ENCODE peak calls at places on chromosome 20, in seven cellular contexts. U is stimulated activated CD4-positive, alpha-beta T cell treated with anti-CD3 and anti-CD28 coated beads, Interleukin-12 subunit alpha, Interleukin-12 subunit beta, amount 100 ng/mL, for 4 hours; Q is activated T-helper 1 cell treated with anti-CD3 and anti-CD28 coated beads, Interleukin-2, amount 50 U/mL, for 16 hours; B is stomach; W is breast epithelium; R is endodermal cell; Y is amniotic stem cell. D is an unnamed sample.

GRCh38 chr20:31945790-31946189 is 6.1 kb downstream of the PDRG1 start:
- DNase-seq in B (no peak), R (no peak), U (no peak), Y (no peak), Q (no peak), W (no peak), D (no peak)

GRCh38 chr20:11553603-11554002 is 364.1 kb upstream of the BTBD3 start:
- DNase-seq in R (no peak), Y (no peak), W (no peak), U (no peak), B (no peak), Q (no peak), D (no peak)

GRCh38 chr20:31740208-31740607 is 1.1 kb downstream of the TPX2 start:
- DNase-seq in B (no peak), W (no peak), Q (no peak), U (no peak), R (no peak), Y (peak), D (no peak)

GRCh38 chr20:62500237-62500864 is 24.6 kb upstream of the GATA5 start:
- DNase-seq in B (peak), Q (peak), R (peak), W (peak), U (peak), Y (peak), D (no peak)

GRCh38 chr20:37323985-37324384 is 22.0 kb upstream of the SRC start:
- DNase-seq in B (no peak), R (no peak), Q (no peak), Y (peak), W (no peak), U (no peak), D (peak)

GRCh38 chr20:8854566-8854965 is 214.3 kb upstream of the PLCB4 start:
- DNase-seq in U (no peak), W (no peak), R (peak), B (no peak), Q (no peak), Y (no peak), D (no peak)

GRCh38 chr20:46174469-46175126 is 56.5 kb downstream of the CD40 start:
- DNase-seq in Q (peak), Y (no peak), U (peak), B (peak), W (peak), R (peak), D (no peak)

GRCh38 chr20:46485431-46485830 is 27.9 kb downstream of the ZNF334 start:
- DNase-seq in B (no peak), Y (no peak), U (no peak), R (no peak), W (no peak), Q (no peak), D (no peak)

GRCh38 chr20:53331151-53331973 is 262.3 kb downstream of the ZNF217 start:
- DNase-seq in W (no peak), B (no peak), U (no peak), R (peak), Q (no peak), Y (no peak), D (no peak)

GRCh38 chr20:58019850-58020625 is 208.4 kb downstream of the ANKRD60 start:
- DNase-seq in R (no peak), B (no peak), U (no peak), Q (no peak), Y (no peak), W (no peak), D (peak)

GRCh38 chr20:4457566-4458543 is 263.9 kb upstream of the PRND start:
- DNase-seq in Y (no peak), W (no peak), Q (no peak), B (no peak), R (peak), U (no peak), D (no peak)

GRCh38 chr20:10671221-10671849 is 2.5 kb downstream of the JAG1 start:
- DNase-seq in Q (no peak), U (no peak), Y (peak), B (peak), R (peak), W (peak), D (peak)

GRCh38 chr20:1196634-1197033 is 6.6 kb upstream of the C20orf202 start:
- DNase-seq in W (no peak), Y (no peak), U (no peak), B (no peak), Q (no peak), R (no peak), D (no peak)

GRCh38 chr20:5729348-5729747 is 20.9 kb upstream of the SHLD1 start:
- DNase-seq in W (no peak), U (no peak), R (no peak), Q (no peak), B (no peak), Y (no peak), D (no peak)

GRCh38 chr20:56676001-56676400 is 46.9 kb downstream of the TFAP2C start:
- DNase-seq in Q (no peak), B (no peak), Y (no peak), U (no peak), W (no peak), R (no peak), D (no peak)

GRCh38 chr20:16801919-16802651 is 53.9 kb downstream of the OTOR start:
- DNase-seq in Q (no peak), U (peak), B (peak), R (peak), Y (peak), W (peak), D (no peak)

GRCh38 chr20:18288748-18289705 is 700 bp downstream of the ZNF133 start:
- DNase-seq in U (no peak), Y (no peak), W (no peak), B (no peak), R (peak), Q (no peak), D (no peak)

GRCh38 chr20:41185013-41185757 is 47.8 kb downstream of the PLCG1 start:
- DNase-seq in U (no peak), Y (no peak), B (peak), W (no peak), R (peak), Q (no peak), D (peak)

GRCh38 chr20:31551581-31552081 is 37.4 kb downstream of the HM13 start:
- DNase-seq in R (no peak), Y (no peak), U (no peak), W (no peak), B (no peak), Q (no peak), D (no peak)